ENCODE peak calls at places on chromosome 21, in five cellular contexts. X, E, Y, B and I are unnamed samples. For H3K27me3 and H3K36me3, the result is how much of the 10 kb centered on the place peaks cover.

GRCh38 chr21:40204956-40205355 is 337.7 kb downstream of the PCP4 start:
- DNase-seq in E (no peak), X (no peak), Y (no peak), B (no peak), I (no peak)

GRCh38 chr21:45640888-45641479 is 2.5 kb upstream of the PCBP3 start:
- DNase-seq in B (peak), X (peak), E (peak), Y (no peak), I (peak)

GRCh38 chr21:30129246-30129645 is 37.4 kb downstream of the CLDN17 start:
- DNase-seq in E (no peak), X (no peak), Y (no peak), B (no peak), I (no peak)

GRCh38 chr21:15051652-15052554 is 12.9 kb downstream of the NRIP1 start:
- DNase-seq in E (no peak), B (no peak), X (peak), Y (no peak), I (no peak)

GRCh38 chr21:18164933-18165332 is 79.7 kb upstream of the CHODL start:
- DNase-seq in B (peak), Y (no peak), X (no peak), E (no peak), I (no peak)

GRCh38 chr21:9759972-9760371 is 761.4 kb upstream of the TPTE start:
- DNase-seq in E (no peak), B (no peak), X (no peak), Y (no peak), I (no peak)

GRCh38 chr21:45985471-45986315 is 4.1 kb downstream of the COL6A1 start:
- DNase-seq in Y (peak), E (peak), B (no peak), X (no peak), I (peak)

GRCh38 chr21:17784604-17785402 is 34.4 kb downstream of the C21orf91 start:
- DNase-seq in X (no peak), E (no peak), Y (no peak), B (no peak), I (no peak)

GRCh38 chr21:25572895-25573310 is 34.4 kb downstream of the MRPL39 start:
- DNase-seq in B (no peak), X (peak), Y (no peak), E (no peak), I (no peak)

GRCh38 chr21:42833859-42834729 is 45.2 kb downstream of the WDR4 start:
- DNase-seq in B (no peak), Y (peak), E (no peak), X (no peak), I (peak)

GRCh38 chr21:27269646-27270045 is 302.8 kb upstream of the ADAMTS5 start:
- DNase-seq in E (no peak), Y (no peak), B (no peak), X (peak), I (no peak)

GRCh38 chr21:25639922-25640670 is 1.0 kb downstream of the JAM2 start:
- DNase-seq in B (peak), X (no peak), E (no peak), Y (peak), I (peak)

GRCh38 chr21:44351535-44352252 is 1.7 kb upstream of the TRPM2 start:
- DNase-seq in B (no peak), E (no peak), Y (no peak), X (no peak), I (peak)

GRCh38 chr21:44279621-44280260 is 5.9 kb upstream of the AIRE start:
- DNase-seq in E (no peak), X (no peak), B (no peak), Y (no peak), I (no peak)

GRCh38 chr21:43708745-43709381 is 10.1 kb upstream of the PDXK start:
- DNase-seq in X (no peak), B (no peak), E (no peak), Y (no peak), I (no peak)

GRCh38 chr21:26385721-26386120 is 187.4 kb downstream of the CYYR1 start:
- DNase-seq in E (no peak), B (no peak), X (no peak), Y (no peak), I (no peak)

GRCh38 chr21:44708866-44709425 is 2.4 kb downstream of the TSPEAR start:
- DNase-seq in E (no peak), Y (no peak), X (no peak), B (no peak), I (no peak)

GRCh38 chr21:41816583-41817165 is 49.8 kb upstream of the RIPK4 start:
- DNase-seq in E (peak), B (peak), Y (peak), X (peak), I (peak)

GRCh38 chr21:30717105-30717504 is 1.5 kb downstream of the KRTAP21-3 start:
- DNase-seq in E (no peak), B (no peak), Y (no peak), X (no peak), I (no peak)

GRCh38 chr21:27300770-27301169 is 333.9 kb upstream of the ADAMTS5 start:
- DNase-seq in Y (no peak), X (peak), E (no peak), B (no peak), I (no peak)

GRCh38 chr21:8991088-8991907 is 1530.1 kb upstream of the TPTE start:
- DNase-seq in X (no peak), E (no peak), Y (no peak), B (peak), I (no peak)

GRCh38 chr21:46196733-46197132 is 12.5 kb upstream of the SPATC1L start:
- DNase-seq in Y (peak), E (no peak), X (no peak), B (no peak), I (no peak)

GRCh38 chr21:46207920-46208571 is 20.5 kb downstream of the LSS start:
- DNase-seq in X (no peak), E (no peak), Y (no peak), B (no peak), I (peak)

GRCh38 chr21:42560517-42561179 is 47.0 kb downstream of the SLC37A1 start:
- DNase-seq in E (no peak), X (no peak), B (no peak), Y (no peak), I (no peak)

GRCh38 chr21:35476616-35477395 is 427.7 kb upstream of the RUNX1 start:
- DNase-seq in X (peak), E (no peak), Y (no peak), B (no peak), I (no peak)

GRCh38 chr21:46092811-46093667 is 4.9 kb upstream of the COL6A2 start:
- DNase-seq in E (no peak), Y (peak), B (no peak), X (no peak), I (peak)

GRCh38 chr21:44784810-44785209 is 16.8 kb downstream of the UBE2G2 start:
- DNase-seq in X (no peak), B (no peak), E (no peak), Y (no peak), I (no peak)

GRCh38 chr21:25506887-25507286 is 100.4 kb downstream of the MRPL39 start:
- DNase-seq in E (no peak), B (no peak), Y (no peak), X (peak), I (no peak)

GRCh38 chr21:32572574-32573420 is 12.5 kb downstream of the TCP10L start:
- DNase-seq in E (peak), Y (no peak), X (no peak), B (no peak), I (no peak)

GRCh38 chr21:42544544-42544943 is 30.9 kb downstream of the SLC37A1 start:
- DNase-seq in B (no peak), X (no peak), Y (no peak), E (no peak), I (no peak)

GRCh38 chr21:36059823-36060158 is 535 bp downstream of the SETD4 start:
- DNase-seq in Y (no peak), B (no peak), X (no peak), E (peak), I (no peak)

GRCh38 chr21:45554477-45555175 is 12.4 kb upstream of the SLC19A1 start:
- DNase-seq in Y (peak), B (peak), E (peak), X (peak), I (peak)

GRCh38 chr21:46009951-46010655 is 28.5 kb downstream of the COL6A1 start:
- DNase-seq in Y (peak), X (no peak), B (no peak), E (no peak), I (peak)

GRCh38 chr21:43302769-43303168 is 124.2 kb downstream of the SIK1 start:
- DNase-seq in E (peak), B (no peak), Y (no peak), X (no peak), I (no peak)

GRCh38 chr21:28568692-28569091 is 424.0 kb downstream of the LTN1 start:
- DNase-seq in B (no peak), Y (no peak), E (no peak), X (no peak), I (no peak)
- H3K4me3 ChIP-seq in B (no peak), Y (no peak), E (no peak), X (no peak), I (no peak)

GRCh38 chr21:38937286-38937790 is 131.6 kb downstream of the ETS2 start:
- DNase-seq in B (no peak), Y (no peak), X (no peak), E (no peak), I (no peak)

GRCh38 chr21:38942617-38943245 is 137.0 kb downstream of the ETS2 start:
- DNase-seq in E (no peak), X (no peak), Y (no peak), B (no peak), I (no peak)

GRCh38 chr21:38936237-38936636 is 130.5 kb downstream of the ETS2 start:
- DNase-seq in E (no peak), B (no peak), Y (no peak), X (no peak), I (no peak)

GRCh38 chr21:38937844-38938243 is 132.1 kb downstream of the ETS2 start:
- DNase-seq in E (no peak), B (no peak), Y (no peak), X (no peak), I (no peak)

GRCh38 chr21:38938343-38938742 is 132.6 kb downstream of the ETS2 start:
- DNase-seq in Y (no peak), E (no peak), B (peak), X (peak), I (peak)
- H3K27me3 ChIP-seq in Y (under half), E (under half), B (under half), X (under half), I (under half)

DNA sequence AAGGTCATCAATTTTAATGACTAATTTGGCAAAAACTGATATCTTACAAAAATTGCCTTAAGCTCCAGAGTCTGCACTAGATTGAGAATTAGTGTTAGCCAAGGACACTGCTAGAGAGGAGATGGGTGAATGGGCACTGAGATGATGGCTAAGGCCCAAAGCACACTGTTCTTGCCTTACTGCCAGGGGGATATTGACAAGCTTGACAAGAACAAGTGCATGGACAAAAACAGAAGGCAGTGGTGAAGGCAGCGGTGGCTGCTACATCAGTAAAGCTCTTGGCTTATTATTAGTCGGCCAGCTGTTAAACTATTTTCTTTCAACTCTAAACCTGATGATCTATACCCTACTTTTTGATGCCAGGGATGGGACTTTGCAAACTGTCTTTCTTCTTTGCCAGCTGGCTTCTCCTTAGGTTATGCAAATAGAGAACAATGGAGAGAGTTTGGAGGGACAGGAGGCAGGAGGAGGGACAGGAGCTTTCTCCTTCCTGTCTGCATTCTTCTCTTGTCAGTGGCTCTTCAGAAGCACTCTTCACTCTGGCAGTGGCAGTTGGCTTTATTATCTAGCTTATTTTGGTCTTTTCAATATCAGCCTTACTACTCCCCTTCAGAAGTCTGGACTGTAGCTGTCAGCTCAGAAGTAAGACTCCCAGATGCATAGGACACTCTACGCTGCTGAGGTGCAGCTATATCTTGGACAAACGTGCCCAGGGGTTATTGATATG is 853.5 kb upstream of the TMPRSS15 start:
- DNase-seq in E (no peak), Y (no peak), B (peak), X (no peak), I (no peak)
- H3K36me3 ChIP-seq in E (under half), Y (under half), B (under half), X (under half), I (under half)

DNA sequence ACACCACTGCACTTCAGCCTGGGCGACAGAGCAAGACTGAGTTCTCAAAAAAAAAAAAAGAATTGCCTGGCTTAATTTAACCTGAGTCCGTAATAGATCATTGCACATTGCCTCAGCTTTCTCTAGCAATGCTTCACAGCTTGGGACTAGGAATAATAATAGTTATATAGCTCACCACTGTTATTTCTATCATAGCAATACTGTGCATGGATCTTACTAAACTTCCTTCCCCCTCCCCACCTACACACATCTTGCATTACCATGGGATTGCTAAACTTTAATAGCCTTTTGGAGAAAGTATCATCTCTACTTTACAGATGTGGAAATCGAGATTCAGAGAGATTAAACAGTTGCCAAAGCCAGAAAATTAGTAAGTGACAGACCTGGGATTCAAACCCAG is 99.5 kb downstream of the ATP5PO start:
- DNase-seq in Y (no peak), X (no peak), E (no peak), B (no peak), I (no peak)
- H3K4me3 ChIP-seq in Y (no peak), X (no peak), E (no peak), B (no peak), I (no peak)